ENCODE peak calls at places on chromosome 16, in six cellular contexts. A is IMR-90, O is cardiac fibroblast, W is A549, Z is AG10803, J is choroid plexus epithelial cell. G is an unnamed sample.

GRCh38 chr16:47008174-47008573 is 34.7 kb upstream of the DNAJA2 start:
- DNase-seq in A (peak), O (no peak), W (no peak), Z (no peak), J (peak), G (no peak)

GRCh38 chr16:72739577-72739976 is 308.4 kb downstream of the ZFHX3 start:
- DNase-seq in A (peak), O (peak), W (no peak), Z (peak), J (peak), G (peak)

GRCh38 chr16:583815-584591 is 5.9 kb upstream of the RAB40C start:
- DNase-seq in A (no peak), O (no peak), W (no peak), Z (no peak), J (no peak), G (no peak)

GRCh38 chr16:49108611-49109010 is 173.0 kb downstream of the CBLN1 start:
- DNase-seq in A (no peak), O (no peak), W (no peak), Z (no peak), J (no peak), G (no peak)

GRCh38 chr16:65576631-65577030 is 454.8 kb upstream of the CDH11 start:
- DNase-seq in A (no peak), O (no peak), W (no peak), Z (no peak), J (peak), G (no peak)

GRCh38 chr16:27258241-27258734 is 10.3 kb downstream of the NSMCE1 start:
- DNase-seq in A (peak), O (peak), W (no peak), Z (peak), J (no peak), G (peak)

GRCh38 chr16:80717611-80718010 is 86.8 kb downstream of the CDYL2 start:
- DNase-seq in A (no peak), O (no peak), W (no peak), Z (peak), J (no peak), G (no peak)

GRCh38 chr16:30949655-30950515 is 1.0 kb downstream of the ORAI3 start:
- DNase-seq in A (peak), O (peak), W (peak), Z (peak), J (peak), G (peak)

GRCh38 chr16:73196670-73197069 is 148.7 kb upstream of the ZFHX3 start:
- DNase-seq in A (peak), O (peak), W (peak), Z (peak), J (peak), G (peak)

GRCh38 chr16:82563401-82563800 is 63.4 kb upstream of the CDH13 start:
- DNase-seq in A (no peak), O (no peak), W (no peak), Z (no peak), J (no peak), G (no peak)

GRCh38 chr16:3087243-3087791 is 11.8 kb downstream of the ZSCAN10 start:
- DNase-seq in A (no peak), O (no peak), W (no peak), Z (no peak), J (no peak), G (peak)
- TF ChIP-seq CTCF in A (peak), O (peak), W (peak), Z (no peak), J (peak), G (peak)

GRCh38 chr16:79598341-79599181 is 2.0 kb downstream of the MAF start:
- DNase-seq in A (no peak), O (peak), W (peak), Z (peak), J (peak), G (peak)
- H3K4me3 ChIP-seq in A (peak), O (peak), W (peak), Z (peak), J (peak), G (peak)

GRCh38 chr16:87931504-87931903 is 4.8 kb downstream of the CA5A start:
- DNase-seq in A (no peak), O (peak), W (no peak), Z (no peak), J (peak), G (peak)

GRCh38 chr16:87929986-87930385 is 6.3 kb downstream of the CA5A start:
- DNase-seq in A (no peak), O (no peak), W (no peak), Z (no peak), J (peak), G (no peak)

GRCh38 chr16:87927195-87927562 is 9.2 kb downstream of the CA5A start:
- DNase-seq in A (no peak), O (no peak), W (no peak), Z (no peak), J (no peak), G (no peak)

GRCh38 chr16:87933140-87933495 is 3.2 kb downstream of the CA5A start:
- DNase-seq in A (no peak), O (no peak), W (no peak), Z (no peak), J (no peak), G (no peak)

DNA sequence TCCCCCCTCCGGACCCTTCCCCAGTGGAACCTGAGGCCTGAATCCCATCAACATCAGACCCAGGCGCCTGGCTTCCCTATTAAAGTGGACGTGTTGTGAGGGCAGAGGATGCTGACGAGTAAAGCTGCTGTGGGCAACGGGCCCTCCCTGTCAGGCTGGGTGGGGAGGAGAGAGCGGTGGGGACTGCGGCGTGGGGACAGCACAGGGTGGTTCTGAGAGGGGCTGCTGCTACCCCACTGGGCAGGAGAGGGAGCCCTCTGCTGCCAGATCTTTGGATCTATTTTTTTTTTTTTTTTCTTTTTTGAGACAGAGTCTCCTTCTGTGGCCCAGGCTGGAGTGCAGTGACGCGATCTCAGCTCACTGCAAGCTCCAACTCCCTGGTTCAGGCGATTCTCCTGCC is 5.9 kb downstream of the CA5A start:
- DNase-seq in A (no peak), O (no peak), W (no peak), Z (no peak), J (peak), G (no peak)
- TF ChIP-seq CTCF in A (peak), O (peak), W (peak), Z (peak), J (peak), G (peak)

DNA sequence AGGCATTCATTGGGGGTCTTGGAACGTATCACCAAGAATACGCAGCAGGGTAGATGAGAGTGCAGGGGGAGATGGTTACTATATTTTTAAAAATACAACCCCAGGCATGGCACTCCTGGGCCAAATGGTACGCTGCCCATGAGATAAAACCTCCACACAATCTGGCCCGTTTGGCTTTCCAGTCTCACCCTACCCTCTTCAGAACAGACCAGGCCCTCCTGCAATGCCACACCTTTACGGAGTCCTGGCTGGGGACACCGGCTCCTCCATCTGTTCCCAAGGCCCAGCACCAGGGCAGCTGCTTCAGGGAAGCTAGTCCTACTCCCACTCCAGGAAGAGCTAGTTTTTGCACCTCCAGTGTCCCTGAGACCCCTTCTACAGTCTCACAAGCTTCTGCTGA is 24.4 kb downstream of the SNN start:
- DNase-seq in A (no peak), O (no peak), W (no peak), Z (no peak), J (no peak), G (no peak)
- H3K4me3 ChIP-seq in A (no peak), O (no peak), W (no peak), Z (no peak), J (no peak), G (no peak)

DNA sequence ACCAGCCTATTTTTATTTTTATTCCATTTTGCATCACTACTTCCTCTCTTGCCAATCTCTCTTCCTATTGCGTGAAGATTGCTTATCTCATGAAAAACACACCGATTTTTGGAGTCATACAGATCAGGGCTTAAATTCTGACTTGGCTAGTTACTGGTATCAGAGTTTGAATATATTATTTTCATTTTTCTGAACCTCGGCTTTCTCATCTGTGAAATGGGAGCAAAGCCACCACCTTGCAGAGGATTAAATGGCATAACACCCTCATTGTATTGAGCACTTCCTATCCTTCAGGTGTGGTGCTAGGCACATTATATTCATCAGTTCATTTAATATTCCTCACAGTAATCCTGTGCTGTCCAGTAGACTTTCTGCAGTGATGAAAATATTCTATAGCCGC is 208.8 kb downstream of the HAPSTR1 start:
- DNase-seq in A (no peak), O (no peak), W (no peak), Z (no peak), J (no peak), G (no peak)
- TF ChIP-seq CTCF in A (no peak), O (no peak), W (no peak), Z (no peak), J (no peak), G (no peak)

DNA sequence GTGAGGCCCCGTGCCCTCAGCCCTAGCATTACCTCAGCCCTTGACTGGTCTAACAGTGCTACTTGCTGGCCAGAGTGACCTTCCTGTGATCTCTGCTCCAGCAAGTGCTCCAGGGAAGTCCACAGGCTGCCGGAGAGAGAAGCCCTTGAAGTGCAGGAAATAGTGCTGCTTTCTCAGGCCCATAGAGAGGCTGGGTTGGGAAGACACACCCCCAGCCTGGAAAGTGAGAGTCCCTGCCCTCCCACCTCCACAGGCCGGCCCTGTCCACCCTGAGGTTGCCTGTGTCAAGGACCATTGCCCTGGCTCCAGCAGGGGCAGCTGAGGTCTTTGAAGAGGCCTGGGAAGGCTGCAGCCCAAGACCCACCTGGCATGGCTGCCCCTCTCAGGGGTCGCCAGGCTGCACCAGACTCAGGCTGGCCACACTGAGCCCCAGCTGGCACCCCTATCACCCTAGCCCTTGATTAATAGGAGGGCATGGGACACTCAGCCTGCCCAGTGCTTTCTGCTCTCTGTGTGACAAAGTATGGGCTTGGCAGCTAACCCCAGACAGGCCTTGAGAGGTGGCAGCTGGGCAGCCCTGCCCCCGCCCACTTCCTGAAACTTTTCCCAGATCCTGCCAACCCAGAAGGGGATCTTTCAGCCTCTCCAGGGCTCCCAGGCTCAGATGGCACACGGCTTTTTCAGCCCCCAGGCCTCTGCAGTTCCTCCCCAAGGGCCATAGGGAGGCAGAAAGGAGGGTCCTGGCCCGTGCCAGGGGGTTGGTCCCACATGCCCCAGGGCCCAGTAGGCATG is 21.7 kb downstream of the ATP6V0D1 start:
- DNase-seq in A (no peak), O (no peak), W (no peak), Z (no peak), J (no peak), G (no peak)
- H3K4me3 ChIP-seq in A (no peak), O (no peak), W (no peak), Z (no peak), J (no peak), G (no peak)

GRCh38 chr16:68592466-68593337 is 52.4 kb upstream of the CDH3 start:
- DNase-seq in A (no peak), O (peak), W (no peak), Z (no peak), J (peak), G (peak)
- TF ChIP-seq CTCF in A (peak), O (peak), W (no peak), Z (no peak), J (peak), G (peak)